ENCODE peak calls at places on chromosomes 13 and 19, in seven cellular contexts. One of them, this sample, is unnamed.

GRCh38 chr19:4566402-4567051 is 7.0 kb upstream of the SEMA6B start:
- DNase-seq in psoas muscle: no peak
- DNase-seq in mucosa of descending colon: no peak
- DNase-seq in brain microvascular endothelial cell: no peak
- DNase-seq in endothelial cell of umbilical vein: no peak
- DNase-seq in HAP-1: no peak
- DNase-seq in dorsolateral prefrontal cortex: no peak
- DNase-seq in this sample: no peak

GRCh38 chr13:40207110-40207478 is 459.3 kb downstream of the FOXO1 start:
- DNase-seq in psoas muscle: no peak
- DNase-seq in mucosa of descending colon: no peak
- DNase-seq in brain microvascular endothelial cell: no peak
- DNase-seq in endothelial cell of umbilical vein: no peak
- DNase-seq in HAP-1: no peak
- DNase-seq in dorsolateral prefrontal cortex: no peak
- DNase-seq in this sample: no peak

GRCh38 chr19:8423821-8424223 is 10.7 kb downstream of the MARCHF2 start:
- DNase-seq in psoas muscle: peak; percentile 94
- DNase-seq in mucosa of descending colon: peak; percentile 87
- DNase-seq in brain microvascular endothelial cell: peak; percentile 97
- DNase-seq in endothelial cell of umbilical vein: peak; percentile 96
- DNase-seq in HAP-1: peak; percentile 35
- DNase-seq in dorsolateral prefrontal cortex: no peak
- DNase-seq in this sample: peak; percentile 95

GRCh38 chr13:61156753-61157152 is 258.9 kb downstream of the PCDH20 start:
- DNase-seq in psoas muscle: no peak
- DNase-seq in mucosa of descending colon: no peak
- DNase-seq in brain microvascular endothelial cell: no peak
- DNase-seq in endothelial cell of umbilical vein: no peak
- DNase-seq in HAP-1: no peak
- DNase-seq in dorsolateral prefrontal cortex: no peak
- DNase-seq in this sample: no peak

GRCh38 chr13:107882708-107883560 is 332.4 kb downstream of the LIG4 start:
- DNase-seq in psoas muscle: no peak
- DNase-seq in mucosa of descending colon: no peak
- DNase-seq in brain microvascular endothelial cell: no peak
- DNase-seq in endothelial cell of umbilical vein: no peak
- DNase-seq in HAP-1: no peak
- DNase-seq in dorsolateral prefrontal cortex: no peak
- DNase-seq in this sample: no peak

GRCh38 chr19:51186323-51186722 is 38.6 kb upstream of the CD33 start:
- DNase-seq in psoas muscle: no peak
- DNase-seq in mucosa of descending colon: no peak
- DNase-seq in brain microvascular endothelial cell: no peak
- DNase-seq in endothelial cell of umbilical vein: no peak
- DNase-seq in HAP-1: no peak
- DNase-seq in dorsolateral prefrontal cortex: no peak
- DNase-seq in this sample: no peak

GRCh38 chr13:99277629-99278028 is 19.4 kb upstream of the GPR18 start:
- DNase-seq in psoas muscle: no peak
- DNase-seq in mucosa of descending colon: no peak
- DNase-seq in brain microvascular endothelial cell: no peak
- DNase-seq in endothelial cell of umbilical vein: no peak
- DNase-seq in HAP-1: no peak
- DNase-seq in dorsolateral prefrontal cortex: no peak
- DNase-seq in this sample: no peak

GRCh38 chr19:21023901-21024300 is 3.4 kb downstream of the ZNF430 start:
- DNase-seq in psoas muscle: no peak
- DNase-seq in mucosa of descending colon: no peak
- DNase-seq in brain microvascular endothelial cell: peak; percentile 18
- DNase-seq in endothelial cell of umbilical vein: no peak
- DNase-seq in HAP-1: no peak
- DNase-seq in dorsolateral prefrontal cortex: no peak
- DNase-seq in this sample: peak; percentile 51

GRCh38 chr19:37951816-37952210 is 44.8 kb downstream of the SIPA1L3 start:
- DNase-seq in psoas muscle: no peak
- DNase-seq in mucosa of descending colon: no peak
- DNase-seq in brain microvascular endothelial cell: no peak
- DNase-seq in endothelial cell of umbilical vein: no peak
- DNase-seq in HAP-1: no peak
- DNase-seq in dorsolateral prefrontal cortex: no peak
- DNase-seq in this sample: no peak

GRCh38 chr13:27442071-27442647 is 8.2 kb downstream of the MTIF3 start:
- DNase-seq in psoas muscle: no peak
- DNase-seq in mucosa of descending colon: peak; percentile 41
- DNase-seq in brain microvascular endothelial cell: no peak
- DNase-seq in endothelial cell of umbilical vein: no peak
- DNase-seq in HAP-1: no peak
- DNase-seq in dorsolateral prefrontal cortex: no peak
- DNase-seq in this sample: no peak

GRCh38 chr13:56314755-56315154 is 826.0 kb upstream of the PRR20A start:
- DNase-seq in psoas muscle: no peak
- DNase-seq in mucosa of descending colon: no peak
- DNase-seq in brain microvascular endothelial cell: no peak
- DNase-seq in endothelial cell of umbilical vein: no peak
- DNase-seq in HAP-1: no peak
- DNase-seq in dorsolateral prefrontal cortex: no peak
- DNase-seq in this sample: no peak

GRCh38 chr19:11448410-11448809 is 13.0 kb downstream of the PRKCSH start:
- DNase-seq in psoas muscle: no peak
- DNase-seq in mucosa of descending colon: no peak
- DNase-seq in brain microvascular endothelial cell: no peak
- DNase-seq in endothelial cell of umbilical vein: no peak
- DNase-seq in HAP-1: no peak
- DNase-seq in dorsolateral prefrontal cortex: no peak
- DNase-seq in this sample: no peak

GRCh38 chr19:14673088-14673487 is 1.6 kb downstream of the ADGRE3 start:
- DNase-seq in psoas muscle: no peak
- DNase-seq in mucosa of descending colon: no peak
- DNase-seq in brain microvascular endothelial cell: no peak
- DNase-seq in endothelial cell of umbilical vein: no peak
- DNase-seq in HAP-1: no peak
- DNase-seq in dorsolateral prefrontal cortex: no peak
- DNase-seq in this sample: no peak

GRCh38 chr13:30165071-30165470 is 142.3 kb downstream of the KATNAL1 start:
- DNase-seq in psoas muscle: no peak
- DNase-seq in mucosa of descending colon: no peak
- DNase-seq in brain microvascular endothelial cell: no peak
- DNase-seq in endothelial cell of umbilical vein: no peak
- DNase-seq in HAP-1: no peak
- DNase-seq in dorsolateral prefrontal cortex: no peak
- DNase-seq in this sample: no peak

GRCh38 chr19:13869324-13869723 is 7.6 kb upstream of the NANOS3 start:
- DNase-seq in psoas muscle: no peak
- DNase-seq in mucosa of descending colon: no peak
- DNase-seq in brain microvascular endothelial cell: no peak
- DNase-seq in endothelial cell of umbilical vein: no peak
- DNase-seq in HAP-1: no peak
- DNase-seq in dorsolateral prefrontal cortex: no peak
- DNase-seq in this sample: no peak

GRCh38 chr13:86446311-86446710 is 647.1 kb upstream of the SLITRK6 start:
- DNase-seq in psoas muscle: no peak
- DNase-seq in mucosa of descending colon: no peak
- DNase-seq in brain microvascular endothelial cell: peak; percentile 55
- DNase-seq in endothelial cell of umbilical vein: no peak
- DNase-seq in HAP-1: no peak
- DNase-seq in dorsolateral prefrontal cortex: peak; percentile 22
- DNase-seq in this sample: peak; percentile 86

GRCh38 chr19:55080915-55081772 is 5.5 kb downstream of the EPS8L1 start:
- DNase-seq in psoas muscle: peak; percentile 84
- DNase-seq in mucosa of descending colon: peak; percentile 94
- DNase-seq in brain microvascular endothelial cell: peak; percentile 73
- DNase-seq in endothelial cell of umbilical vein: peak; percentile 89
- DNase-seq in HAP-1: peak; percentile 78
- DNase-seq in dorsolateral prefrontal cortex: no peak
- DNase-seq in this sample: peak; percentile 12

GRCh38 chr19:51108066-51108804 is at the start of gene CTU1:
- DNase-seq in psoas muscle: peak; percentile 99
- DNase-seq in mucosa of descending colon: peak; percentile 99
- DNase-seq in brain microvascular endothelial cell: peak; percentile 99
- DNase-seq in endothelial cell of umbilical vein: peak; percentile 99
- DNase-seq in HAP-1: peak; percentile 98
- DNase-seq in dorsolateral prefrontal cortex: peak; percentile 99
- DNase-seq in this sample: peak; percentile 99

DNA sequence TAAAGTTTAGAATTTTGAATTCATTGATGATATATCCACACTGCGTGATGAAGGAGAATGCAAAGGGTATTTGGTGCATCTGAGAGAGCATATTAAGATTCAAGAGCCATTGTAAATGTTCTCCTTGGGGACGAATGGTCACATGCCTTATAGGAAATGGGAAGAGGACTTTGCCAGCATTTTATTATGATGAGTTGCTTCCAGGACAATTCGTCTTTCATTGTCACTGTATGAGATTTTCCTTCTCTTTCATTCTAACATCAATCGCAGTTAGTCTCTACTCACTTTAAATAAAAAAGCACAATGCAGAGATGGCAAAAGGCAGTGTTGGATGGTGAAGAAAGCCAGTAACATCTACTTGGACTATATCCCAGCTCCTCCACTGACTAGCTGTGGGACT is 21.4 kb downstream of the WDFY2 start:
- DNase-seq in psoas muscle: no peak
- DNase-seq in mucosa of descending colon: no peak
- DNase-seq in brain microvascular endothelial cell: no peak
- DNase-seq in endothelial cell of umbilical vein: no peak
- DNase-seq in HAP-1: no peak
- DNase-seq in dorsolateral prefrontal cortex: no peak
- DNase-seq in this sample: no peak
- H3K4me3 ChIP-seq in psoas muscle: no peak overlapping the region
- H3K4me3 ChIP-seq in mucosa of descending colon: no peak overlapping the region
- H3K4me3 ChIP-seq in brain microvascular endothelial cell: no peak overlapping the region
- H3K4me3 ChIP-seq in endothelial cell of umbilical vein: no peak overlapping the region
- H3K4me3 ChIP-seq in HAP-1: no peak overlapping the region
- H3K4me3 ChIP-seq in dorsolateral prefrontal cortex: no peak overlapping the region
- H3K4me3 ChIP-seq in this sample: no peak overlapping the region

GRCh38 chr13:37597477-37597876 is 1.1 kb downstream of the POSTN start:
- DNase-seq in psoas muscle: no peak
- DNase-seq in mucosa of descending colon: no peak
- DNase-seq in brain microvascular endothelial cell: no peak
- DNase-seq in endothelial cell of umbilical vein: peak; percentile 15
- DNase-seq in HAP-1: no peak
- DNase-seq in dorsolateral prefrontal cortex: no peak
- DNase-seq in this sample: no peak
- H3K4me3 ChIP-seq in psoas muscle: no peak overlapping the region
- H3K4me3 ChIP-seq in mucosa of descending colon: no peak overlapping the region
- H3K4me3 ChIP-seq in brain microvascular endothelial cell: peak overlapping the region; percentile 46
- H3K4me3 ChIP-seq in endothelial cell of umbilical vein: no peak overlapping the region
- H3K4me3 ChIP-seq in HAP-1: no peak overlapping the region
- H3K4me3 ChIP-seq in dorsolateral prefrontal cortex: no peak overlapping the region
- H3K4me3 ChIP-seq in this sample: peak overlapping the region; percentile 58

GRCh38 chr19:1240925-1241324 is 626 bp upstream of the ATP5F1D start:
- DNase-seq in psoas muscle: no peak
- DNase-seq in mucosa of descending colon: no peak
- DNase-seq in brain microvascular endothelial cell: no peak
- DNase-seq in endothelial cell of umbilical vein: no peak
- DNase-seq in HAP-1: no peak
- DNase-seq in dorsolateral prefrontal cortex: no peak
- DNase-seq in this sample: no peak
- H3K4me3 ChIP-seq in psoas muscle: peak overlapping the region; percentile 75
- H3K4me3 ChIP-seq in mucosa of descending colon: no peak overlapping the region
- H3K4me3 ChIP-seq in brain microvascular endothelial cell: no peak overlapping the region
- H3K4me3 ChIP-seq in endothelial cell of umbilical vein: no peak overlapping the region
- H3K4me3 ChIP-seq in HAP-1: peak overlapping the region; percentile 56
- H3K4me3 ChIP-seq in dorsolateral prefrontal cortex: peak overlapping the region; percentile 76
- H3K4me3 ChIP-seq in this sample: peak overlapping the region; percentile 72

GRCh38 chr13:80265348-80265747 is 75.6 kb downstream of the SPRY2 start:
- DNase-seq in psoas muscle: no peak
- DNase-seq in mucosa of descending colon: no peak
- DNase-seq in brain microvascular endothelial cell: no peak
- DNase-seq in endothelial cell of umbilical vein: no peak
- DNase-seq in HAP-1: no peak
- DNase-seq in dorsolateral prefrontal cortex: no peak
- DNase-seq in this sample: no peak
- H3K4me3 ChIP-seq in psoas muscle: no peak overlapping the region
- H3K4me3 ChIP-seq in mucosa of descending colon: no peak overlapping the region
- H3K4me3 ChIP-seq in brain microvascular endothelial cell: no peak overlapping the region
- H3K4me3 ChIP-seq in endothelial cell of umbilical vein: no peak overlapping the region
- H3K4me3 ChIP-seq in HAP-1: no peak overlapping the region
- H3K4me3 ChIP-seq in dorsolateral prefrontal cortex: no peak overlapping the region
- H3K4me3 ChIP-seq in this sample: no peak overlapping the region

GRCh38 chr19:17871032-17871877 is 490 bp upstream of the SLC5A5 start:
- DNase-seq in psoas muscle: no peak
- DNase-seq in mucosa of descending colon: no peak
- DNase-seq in brain microvascular endothelial cell: no peak
- DNase-seq in endothelial cell of umbilical vein: no peak
- DNase-seq in HAP-1: no peak
- DNase-seq in dorsolateral prefrontal cortex: no peak
- DNase-seq in this sample: no peak
- H3K4me3 ChIP-seq in psoas muscle: no peak overlapping the region
- H3K4me3 ChIP-seq in mucosa of descending colon: no peak overlapping the region
- H3K4me3 ChIP-seq in brain microvascular endothelial cell: no peak overlapping the region
- H3K4me3 ChIP-seq in endothelial cell of umbilical vein: no peak overlapping the region
- H3K4me3 ChIP-seq in HAP-1: no peak overlapping the region
- H3K4me3 ChIP-seq in dorsolateral prefrontal cortex: no peak overlapping the region
- H3K4me3 ChIP-seq in this sample: no peak overlapping the region